ENCODE peak calls at places on chromosomes 7 and 10, in eight cellular contexts. X is astrocyte of the spinal cord, E is PC-3, H is chondrocyte, P is brain microvascular endothelial cell, G is A549, W is cardiac muscle cell, Z is lower leg skin. S is an unnamed sample.

GRCh38 chr7:29228289-29229011 is 33.9 kb downstream of the CHN2 start:
- DNase-seq in X (no peak), E (no peak), H (no peak), P (no peak), G (no peak), W (no peak), Z (no peak), S (no peak)

GRCh38 chr7:38428040-38428439 is 154.6 kb upstream of the TARP start:
- DNase-seq in X (no peak), E (no peak), H (no peak), P (no peak), G (no peak), W (no peak), Z (no peak), S (no peak)

GRCh38 chr10:5890519-5890878 is 456 bp downstream of the FBH1 start:
- DNase-seq in X (no peak), E (peak; percentile 1), H (no peak), P (no peak), G (peak; percentile 40), W (peak; percentile 25), Z (no peak), S (no peak)

GRCh38 chr10:69220041-69220451 is at the start of gene HKDC1:
- DNase-seq in X (no peak), E (no peak), H (no peak), P (no peak), G (peak; percentile 84), W (no peak), Z (no peak), S (peak; percentile 77)

GRCh38 chr7:157271991-157272324 is 64.8 kb upstream of the DNAJB6 start:
- DNase-seq in X (peak; percentile 97), E (peak; percentile 58), H (peak; percentile 89), P (peak; percentile 99), G (no peak), W (no peak), Z (peak; percentile 86), S (peak; percentile 93)

GRCh38 chr7:114082567-114082933 is 163.7 kb upstream of the PPP1R3A start:
- DNase-seq in X (no peak), E (no peak), H (no peak), P (no peak), G (no peak), W (peak; percentile 5), Z (no peak), S (no peak)

GRCh38 chr10:130495891-130496642 is 359.9 kb downstream of the GLRX3 start:
- DNase-seq in X (no peak), E (no peak), H (no peak), P (no peak), G (no peak), W (no peak), Z (no peak), S (no peak)

GRCh38 chr10:49177391-49178355 is 10.5 kb downstream of the TMEM273 start:
- DNase-seq in X (peak; percentile 86), E (peak; percentile 97), H (no peak), P (peak; percentile 87), G (peak; percentile 12), W (no peak), Z (no peak), S (peak; percentile 83)

GRCh38 chr10:43315535-43316245 is 48.8 kb upstream of the RASGEF1A start:
- DNase-seq in X (no peak), E (no peak), H (peak; percentile 68), P (no peak), G (no peak), W (no peak), Z (no peak), S (no peak)

GRCh38 chr7:26476271-26476670 is 184.6 kb downstream of the SNX10 start:
- DNase-seq in X (no peak), E (no peak), H (no peak), P (no peak), G (no peak), W (no peak), Z (no peak), S (no peak)

GRCh38 chr10:84008878-84009277 is 130.4 kb upstream of the GHITM start:
- DNase-seq in X (no peak), E (peak; percentile 17), H (no peak), P (no peak), G (peak; percentile 6), W (peak; percentile 20), Z (no peak), S (no peak)

GRCh38 chr7:73831656-73832579 is 1.1 kb downstream of the CLDN4 start:
- DNase-seq in X (no peak), E (peak; percentile 87), H (no peak), P (no peak), G (no peak), W (no peak), Z (peak; percentile 60), S (no peak)

DNA sequence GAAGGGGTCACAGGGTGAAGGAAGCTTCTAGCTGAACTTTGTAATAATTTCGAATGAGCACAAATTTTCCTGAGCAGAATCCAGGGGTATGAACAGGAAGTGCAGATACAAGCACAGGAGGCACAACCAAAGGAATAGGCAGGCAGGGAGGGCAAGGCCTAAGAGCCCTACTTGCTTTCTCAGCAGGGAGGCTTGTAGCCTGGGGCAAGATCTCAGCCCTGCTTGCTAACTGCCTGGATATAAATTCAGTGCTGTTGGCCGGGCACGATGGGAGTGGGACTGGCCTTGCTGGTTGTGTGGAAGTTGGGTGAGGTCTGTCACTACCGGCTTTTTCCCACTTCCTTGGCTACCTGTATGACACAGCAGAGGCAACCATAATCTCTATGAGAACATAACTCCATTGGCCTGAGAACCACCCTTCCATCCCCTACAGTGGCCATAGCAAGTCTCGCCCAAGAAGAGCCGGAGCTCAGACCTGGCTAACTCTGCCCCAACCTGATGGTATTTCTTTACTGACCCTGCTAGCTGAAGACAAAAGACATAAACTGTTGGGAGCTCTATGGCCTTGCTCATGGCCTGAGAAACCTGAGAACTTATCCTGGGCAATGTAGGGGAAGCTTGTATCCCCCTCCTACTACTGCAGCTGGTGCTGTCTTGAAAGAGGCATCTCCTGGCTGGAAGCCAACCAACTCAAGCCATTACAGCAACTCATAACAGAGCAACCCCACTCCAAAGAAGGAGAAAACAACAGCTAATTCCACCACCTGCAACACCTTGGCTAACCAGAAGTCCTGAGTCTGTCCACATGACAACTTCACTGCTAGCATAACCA is 27.6 kb downstream of the CLDN12 start:
- DNase-seq in X (no peak), E (no peak), H (no peak), P (no peak), G (no peak), W (no peak), Z (no peak), S (no peak)
- TF ChIP-seq CTCF in X (no peak), E (no peak), H (no peak), P (no peak), G (no peak), W (no peak), Z (no peak), S (no peak)

GRCh38 chr7:142483659-142484317 is 225.9 kb upstream of the PRSS58 start:
- DNase-seq in X (no peak), E (no peak), H (no peak), P (no peak), G (no peak), W (no peak), Z (no peak), S (no peak)

GRCh38 chr7:142487124-142487523 is 229.3 kb upstream of the PRSS58 start:
- DNase-seq in X (no peak), E (no peak), H (no peak), P (no peak), G (no peak), W (no peak), Z (no peak), S (no peak)

GRCh38 chr7:142482899-142483658 is 225.2 kb upstream of the PRSS58 start:
- DNase-seq in X (peak; percentile 51), E (peak; percentile 66), H (no peak), P (peak; percentile 47), G (peak; percentile 25), W (peak; percentile 61), Z (no peak), S (no peak)

GRCh38 chr7:142488234-142488633 is 230.4 kb upstream of the PRSS58 start:
- DNase-seq in X (no peak), E (no peak), H (no peak), P (no peak), G (no peak), W (no peak), Z (no peak), S (no peak)

DNA sequence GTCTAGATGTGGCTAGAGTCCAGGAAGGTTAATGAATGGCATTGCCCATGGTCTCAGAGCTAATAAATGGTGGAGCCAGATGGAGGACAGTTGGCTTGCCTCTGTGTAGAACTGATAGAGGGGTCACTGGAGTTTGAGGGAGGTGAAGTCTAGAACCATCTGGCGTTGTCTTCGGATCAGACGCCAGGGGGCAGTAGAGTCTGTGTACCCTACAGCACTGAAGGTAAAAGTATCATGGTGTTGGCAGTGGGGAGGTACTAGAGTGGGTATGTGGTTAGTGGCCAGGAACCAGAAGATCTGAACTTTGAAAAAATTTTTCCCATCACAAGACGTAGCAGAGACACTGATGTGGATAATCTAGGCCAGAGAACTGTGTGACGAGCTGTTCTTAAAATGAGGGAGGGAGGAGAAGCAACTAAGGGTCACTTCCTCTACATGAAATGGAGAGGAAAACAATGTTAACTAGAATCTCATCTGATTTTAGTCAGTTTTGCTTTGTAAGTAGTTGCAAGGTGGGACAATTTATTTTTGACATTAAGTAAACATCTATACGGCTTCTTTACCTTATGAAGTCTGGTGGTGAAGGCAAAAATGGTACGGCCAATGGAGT is 227.9 kb upstream of the PRSS58 start:
- DNase-seq in X (no peak), E (no peak), H (no peak), P (no peak), G (no peak), W (no peak), Z (no peak), S (no peak)
- TF ChIP-seq CTCF in X (peak; percentile 62), E (peak; percentile 49), H (peak; percentile 64), P (peak; percentile 80), G (peak; percentile 9), W (peak; percentile 69), Z (no peak), S (peak; percentile 51)

GRCh38 chr7:134316539-134317344 is at the start of gene SLC35B4:
- DNase-seq in X (peak; percentile 99), E (peak; percentile 96), H (peak; percentile 99), P (peak; percentile 98), G (peak; percentile 100), W (peak; percentile 98), Z (peak; percentile 95), S (peak; percentile 93)
- TF ChIP-seq CTCF in X (peak; percentile 16), E (no peak), H (peak; percentile 58), P (peak; percentile 49), G (no peak), W (peak; percentile 29), Z (no peak), S (peak; percentile 17)

GRCh38 chr10:79044036-79044664 is 24.6 kb upstream of the ZMIZ1 start:
- DNase-seq in X (no peak), E (no peak), H (peak; percentile 33), P (no peak), G (no peak), W (no peak), Z (no peak), S (no peak)

GRCh38 chr10:79044846-79045245 is 23.9 kb upstream of the ZMIZ1 start:
- DNase-seq in X (no peak), E (no peak), H (peak; percentile 75), P (no peak), G (no peak), W (no peak), Z (no peak), S (no peak)

GRCh38 chr10:79045566-79046175 is 23.1 kb upstream of the ZMIZ1 start:
- DNase-seq in X (no peak), E (no peak), H (peak; percentile 47), P (no peak), G (no peak), W (no peak), Z (no peak), S (no peak)

GRCh38 chr10:79046326-79046725 is 22.4 kb upstream of the ZMIZ1 start:
- DNase-seq in X (no peak), E (no peak), H (peak; percentile 33), P (no peak), G (no peak), W (no peak), Z (no peak), S (no peak)

GRCh38 chr10:79042639-79043411 is 25.9 kb upstream of the ZMIZ1 start:
- DNase-seq in X (no peak), E (peak; percentile 42), H (no peak), P (no peak), G (no peak), W (no peak), Z (no peak), S (no peak)
- TF ChIP-seq CTCF in X (no peak), E (peak; percentile 52), H (no peak), P (no peak), G (no peak), W (no peak), Z (no peak), S (no peak)

S was measured in kidney epithelial cell.